ENCODE peak calls at places on chromosomes 3 and 15, in seven cellular contexts. A is Peyer's patch, V is H9, R is sigmoid colon, U is kidney, M is fibroblast of lung, E is neuronal stem cell. L is an unnamed sample.

GRCh38 chr15:67241132-67241855 is 13.2 kb downstream of the AAGAB start:
- DNase-seq in A (no peak), V (no peak), R (no peak), U (no peak), M (no peak), E (no peak), L (no peak)

GRCh38 chr3:25427155-25428002 is 684 bp upstream of the RARB start:
- DNase-seq in A (no peak), V (no peak), R (no peak), U (no peak), M (peak; percentile 80), E (no peak), L (no peak)

GRCh38 chr3:69116162-69116561 is 6.2 kb downstream of the LMOD3 start:
- DNase-seq in A (no peak), V (no peak), R (no peak), U (no peak), M (no peak), E (no peak), L (no peak)

GRCh38 chr15:34039506-34040123 is 611 bp upstream of the AVEN start:
- DNase-seq in A (no peak), V (no peak), R (no peak), U (no peak), M (peak; percentile 49), E (no peak), L (no peak)

GRCh38 chr3:105502333-105502732 is 135.6 kb downstream of the ALCAM start:
- DNase-seq in A (no peak), V (no peak), R (no peak), U (no peak), M (no peak), E (no peak), L (no peak)

GRCh38 chr15:39084683-39085530 is 496.0 kb upstream of the THBS1 start:
- DNase-seq in A (no peak), V (no peak), R (peak; percentile 81), U (no peak), M (peak; percentile 92), E (no peak), L (peak; percentile 22)

GRCh38 chr3:171358171-171358890 is 101.9 kb downstream of the TNIK start:
- DNase-seq in A (no peak), V (no peak), R (no peak), U (no peak), M (peak; percentile 69), E (no peak), L (no peak)

GRCh38 chr3:169966951-169967915 is 626 bp downstream of the SEC62 start:
- DNase-seq in A (no peak), V (no peak), R (peak; percentile 76), U (peak; percentile 89), M (peak; percentile 57), E (peak; percentile 65), L (peak; percentile 58)

GRCh38 chr15:57538822-57539221 is 52.9 kb upstream of the MYZAP start:
- DNase-seq in A (no peak), V (no peak), R (no peak), U (no peak), M (no peak), E (no peak), L (no peak)

GRCh38 chr3:149552700-149553099 is 78.2 kb downstream of the TM4SF4 start:
- DNase-seq in A (no peak), V (no peak), R (no peak), U (no peak), M (no peak), E (no peak), L (no peak)

GRCh38 chr15:66076591-66077319 is 176.8 kb downstream of the MEGF11 start:
- DNase-seq in A (no peak), V (no peak), R (peak; percentile 53), U (peak; percentile 16), M (no peak), E (no peak), L (no peak)

GRCh38 chr15:50907866-50908208 is 646 bp upstream of the AP4E1 start:
- DNase-seq in A (no peak), V (peak; percentile 53), R (no peak), U (no peak), M (peak; percentile 32), E (no peak), L (peak; percentile 35)

GRCh38 chr15:67931861-67932260 is 92.0 kb upstream of the RNU6-1 start:
- DNase-seq in A (no peak), V (no peak), R (no peak), U (no peak), M (peak; percentile 44), E (no peak), L (no peak)

GRCh38 chr3:106421928-106422327 is 553.1 kb upstream of the CBLB start:
- DNase-seq in A (no peak), V (no peak), R (no peak), U (no peak), M (peak; percentile 65), E (no peak), L (no peak)

GRCh38 chr3:48899298-48899697 is 616 bp upstream of the SLC25A20 start:
- DNase-seq in A (no peak), V (no peak), R (no peak), U (no peak), M (no peak), E (no peak), L (no peak)

GRCh38 chr15:93880358-93880757 is 351.0 kb upstream of the MCTP2 start:
- DNase-seq in A (no peak), V (no peak), R (no peak), U (no peak), M (no peak), E (no peak), L (no peak)

GRCh38 chr3:136105044-136105443 is 91.1 kb downstream of the MSL2 start:
- DNase-seq in A (no peak), V (no peak), R (no peak), U (no peak), M (no peak), E (no peak), L (no peak)

GRCh38 chr3:4524423-4524769 is 31.2 kb downstream of the ITPR1 start:
- DNase-seq in A (no peak), V (no peak), R (no peak), U (no peak), M (peak; percentile 8), E (no peak), L (peak; percentile 42)

DNA sequence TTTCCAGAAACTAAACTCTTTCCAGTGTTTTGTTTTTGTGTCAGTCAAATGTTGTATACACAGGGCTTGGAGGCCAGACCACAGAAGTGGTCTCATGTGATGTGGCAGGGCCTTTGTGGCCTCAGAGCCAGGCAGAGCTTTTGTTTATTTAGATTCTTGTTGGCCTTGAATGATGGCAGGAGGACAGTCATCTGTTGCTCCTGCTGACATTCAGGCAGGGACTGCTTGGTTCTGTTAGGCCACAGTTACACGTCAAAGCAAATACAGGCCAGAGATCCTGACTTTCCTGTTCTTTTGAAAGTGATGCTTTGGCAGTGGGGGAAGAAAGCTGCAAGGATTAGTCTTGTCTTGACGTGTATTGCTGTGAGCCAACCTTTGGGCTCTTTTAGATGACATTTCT is 325.1 kb downstream of the CACNA2D3 start:
- DNase-seq in A (no peak), V (no peak), R (no peak), U (no peak), M (no peak), E (no peak), L (no peak)
- H3K9me3 ChIP-seq in A (no peaks in the 10 kb centered on the region), V (no peaks in the 10 kb centered on the region), R (no peaks in the 10 kb centered on the region), U (no peaks in the 10 kb centered on the region), M (no peaks in the 10 kb centered on the region), E (no peaks in the 10 kb centered on the region), L (no peaks in the 10 kb centered on the region)

GRCh38 chr15:27074179-27074578 is 103.2 kb downstream of the GABRG3 start:
- DNase-seq in A (no peak), V (no peak), R (no peak), U (no peak), M (no peak), E (no peak), L (no peak)

GRCh38 chr15:27066446-27066845 is 95.5 kb downstream of the GABRG3 start:
- DNase-seq in A (no peak), V (no peak), R (no peak), U (no peak), M (no peak), E (no peak), L (no peak)

GRCh38 chr15:27067175-27067574 is 96.2 kb downstream of the GABRG3 start:
- DNase-seq in A (no peak), V (no peak), R (no peak), U (no peak), M (no peak), E (no peak), L (no peak)

DNA sequence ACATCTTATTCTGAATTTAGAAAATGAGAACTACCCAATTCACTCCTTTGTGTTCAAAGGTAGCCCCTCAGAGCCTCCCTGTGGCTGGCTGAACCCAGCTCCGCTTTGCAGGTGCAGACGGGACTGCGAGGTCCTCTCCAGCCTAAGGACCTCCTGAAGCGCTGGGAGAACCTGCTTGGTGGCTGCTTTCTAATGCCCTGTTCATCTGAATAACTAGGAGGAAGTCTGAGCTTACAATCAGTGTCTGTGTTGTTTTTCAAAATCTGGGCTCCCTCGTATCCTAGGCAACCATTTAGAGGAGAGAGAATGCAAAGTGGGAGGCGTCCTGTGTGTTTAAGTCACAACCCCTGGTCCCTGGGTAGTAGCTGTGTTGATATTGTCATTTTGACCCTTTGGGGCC is 99.8 kb downstream of the GABRG3 start:
- DNase-seq in A (no peak), V (no peak), R (no peak), U (no peak), M (no peak), E (no peak), L (no peak)
- H3K9me3 ChIP-seq in A (no peaks in the 10 kb centered on the region), V (no peaks in the 10 kb centered on the region), R (peaks cover 5% of the 10 kb centered on the region), U (peaks cover 6% of the 10 kb centered on the region), M (no peaks in the 10 kb centered on the region), E (no peaks in the 10 kb centered on the region), L (peaks cover 21% of the 10 kb centered on the region)

DNA sequence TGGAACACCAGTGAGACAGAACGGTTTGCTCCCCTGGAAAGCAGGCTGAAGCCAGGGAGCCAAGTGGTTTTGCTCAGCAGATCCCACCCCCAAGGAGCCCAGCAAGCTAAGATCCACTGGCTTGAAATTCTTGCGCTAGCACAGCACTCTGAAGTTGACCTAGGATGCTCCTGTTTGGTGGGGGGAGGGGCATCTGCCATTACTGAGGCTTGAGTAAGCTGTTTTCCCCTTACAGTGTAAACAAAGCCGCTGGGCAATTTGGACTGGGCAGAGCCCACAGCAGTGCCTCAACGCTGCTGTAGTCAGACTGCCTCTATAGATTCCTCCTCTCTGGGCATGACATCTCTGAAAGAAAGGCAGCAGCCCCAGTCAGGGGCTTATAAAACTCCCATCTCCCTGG is 241.4 kb downstream of the GABRB3 start:
- DNase-seq in A (no peak), V (no peak), R (no peak), U (no peak), M (no peak), E (no peak), L (no peak)
- H3K9me3 ChIP-seq in A (no peaks in the 10 kb centered on the region), V (no peaks in the 10 kb centered on the region), R (no peaks in the 10 kb centered on the region), U (no peaks in the 10 kb centered on the region), M (no peaks in the 10 kb centered on the region), E (no peaks in the 10 kb centered on the region), L (peaks cover 4% of the 10 kb centered on the region)

GRCh38 chr15:25185791-25186190 is 231.0 kb downstream of the SNRPN start:
- DNase-seq in A (peak; percentile 18), V (no peak), R (peak; percentile 53), U (peak; percentile 34), M (no peak), E (no peak), L (peak; percentile 21)
- H3K9me3 ChIP-seq in A (no peaks in the 10 kb centered on the region), V (peaks cover 38% of the 10 kb centered on the region), R (no peaks in the 10 kb centered on the region), U (no peaks in the 10 kb centered on the region), M (no peaks in the 10 kb centered on the region), E (no peaks in the 10 kb centered on the region), L (no peaks in the 10 kb centered on the region)

GRCh38 chr3:20622304-20622703 is 436.3 kb upstream of the SGO1 start:
- DNase-seq in A (no peak), V (no peak), R (no peak), U (no peak), M (peak; percentile 62), E (no peak), L (no peak)
- H3K9me3 ChIP-seq in A (no peaks in the 10 kb centered on the region), V (no peaks in the 10 kb centered on the region), R (no peaks in the 10 kb centered on the region), U (no peaks in the 10 kb centered on the region), M (no peaks in the 10 kb centered on the region), E (no peaks in the 10 kb centered on the region), L (peaks cover 14% of the 10 kb centered on the region)